ENCODE peak calls at places on chromosomes 1 and 21, in eight cellular contexts. D is adrenal gland, Q is stomach, J is GM12865, K is lower leg skin, C is cardiac muscle cell, E is PC-3, M is fibroblast of pulmonary artery. P is an unnamed sample.
A peak's percentile ranks its signal among the peaks of the same experiment; 100 is the strongest.

GRCh38 chr1:229230136-229230892 is 40.6 kb upstream of the RAB4A start:
- DNase-seq in D (peak; percentile 43), Q (no peak), J (no peak), K (peak; percentile 45), C (no peak), E (peak; percentile 69), M (no peak), P (peak; percentile 27)

GRCh38 chr1:228478912-228479665 is 8.1 kb upstream of the RNF187 start:
- DNase-seq in D (no peak), Q (no peak), J (peak; percentile 48), K (peak; percentile 80), C (peak; percentile 20), E (no peak), M (no peak), P (no peak)

GRCh38 chr1:3777078-3777547 is 4.6 kb downstream of the SMIM1 start:
- DNase-seq in D (no peak), Q (no peak), J (no peak), K (no peak), C (no peak), E (no peak), M (no peak), P (no peak)

GRCh38 chr1:225946803-225947202 is 5.8 kb upstream of the LEFTY2 start:
- DNase-seq in D (no peak), Q (no peak), J (no peak), K (no peak), C (no peak), E (no peak), M (no peak), P (no peak)

GRCh38 chr1:107750364-107750959 is 214.5 kb downstream of the VAV3 start:
- DNase-seq in D (peak; percentile 41), Q (peak; percentile 69), J (peak; percentile 70), K (peak; percentile 84), C (peak; percentile 67), E (peak; percentile 85), M (peak; percentile 55), P (peak; percentile 68)

GRCh38 chr1:16187748-16188401 is 24.6 kb downstream of the ARHGEF19 start:
- DNase-seq in D (peak; percentile 77), Q (peak; percentile 82), J (peak; percentile 65), K (peak; percentile 95), C (peak; percentile 87), E (peak; percentile 93), M (peak; percentile 79), P (peak; percentile 84)

GRCh38 chr21:16454371-16454770 is 724.6 kb downstream of the USP25 start:
- DNase-seq in D (no peak), Q (no peak), J (no peak), K (no peak), C (peak; percentile 51), E (no peak), M (peak; percentile 51), P (peak; percentile 32)

GRCh38 chr1:244760471-244760870 is 75.0 kb upstream of the COX20 start:
- DNase-seq in D (no peak), Q (no peak), J (no peak), K (no peak), C (no peak), E (no peak), M (no peak), P (no peak)

GRCh38 chr1:44239337-44239960 is 26.2 kb downstream of the DMAP1 start:
- DNase-seq in D (no peak), Q (no peak), J (no peak), K (no peak), C (peak; percentile 46), E (peak; percentile 37), M (peak; percentile 27), P (peak; percentile 40)

GRCh38 chr1:85583355-85584263 is 3.0 kb downstream of the CCN1 start:
- DNase-seq in D (no peak), Q (no peak), J (no peak), K (no peak), C (peak; percentile 63), E (peak; percentile 32), M (peak; percentile 77), P (no peak)
- H3K4me3 ChIP-seq in D (no peak overlapping the region), Q (peak overlapping the region; percentile 58), J (no peak overlapping the region), K (no peak overlapping the region), C (no peak overlapping the region), E (peak overlapping the region; percentile 97), M (peak overlapping the region; percentile 94), P (peak overlapping the region; percentile 79)

DNA sequence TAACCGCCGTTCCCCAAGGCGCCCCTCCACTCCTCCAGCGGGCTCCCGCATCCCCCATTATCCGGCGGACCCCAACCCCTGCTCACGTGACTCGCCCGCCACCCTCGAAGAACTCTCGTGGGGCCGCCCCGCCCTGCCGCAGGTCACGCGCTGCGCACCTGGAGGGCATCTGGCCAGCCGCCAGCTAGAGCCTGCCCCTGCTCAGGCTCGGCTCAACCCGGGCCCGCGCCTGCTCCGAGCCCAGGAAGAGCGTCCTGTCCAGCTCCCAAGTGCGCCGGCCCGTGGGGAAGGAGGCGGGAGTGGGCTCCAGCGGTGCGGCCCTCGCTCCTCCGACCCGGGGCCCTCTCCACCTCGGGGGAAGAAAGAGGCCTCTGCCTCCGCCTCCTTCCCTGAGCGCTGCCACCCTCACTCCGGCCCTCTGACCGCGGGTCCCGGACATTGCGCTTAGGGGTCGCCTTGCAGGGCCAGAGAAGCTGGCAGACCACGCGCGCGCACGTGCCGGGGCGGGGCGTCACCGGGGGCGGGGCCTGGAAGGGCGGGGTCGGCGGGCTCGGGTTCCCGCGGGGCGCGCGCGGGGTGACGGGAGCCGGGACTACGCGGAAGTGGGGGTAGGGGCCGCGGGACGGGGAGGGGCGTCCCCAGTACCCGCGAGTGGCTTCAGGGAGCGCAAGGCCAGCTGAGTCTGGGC is 28.4 kb downstream of the HMGN2 start:
- DNase-seq in D (peak; percentile 64), Q (peak; percentile 91), J (peak; percentile 94), K (peak; percentile 98), C (peak; percentile 85), E (peak; percentile 76), M (no peak), P (peak; percentile 81)
- TF ChIP-seq CTCF in D (no peak), Q (no peak), J (no peak), K (no peak), C (no peak), E (peak; percentile 12), M (no peak), P (no peak)

GRCh38 chr1:90727917-90728655 is 11.0 kb upstream of the BARHL2 start:
- DNase-seq in D (no peak), Q (no peak), J (no peak), K (no peak), C (no peak), E (no peak), M (no peak), P (no peak)

GRCh38 chr1:90725341-90725960 is 8.3 kb upstream of the BARHL2 start:
- DNase-seq in D (no peak), Q (no peak), J (no peak), K (no peak), C (no peak), E (peak; percentile 12), M (no peak), P (no peak)

GRCh38 chr1:90728656-90729257 is 11.7 kb upstream of the BARHL2 start:
- DNase-seq in D (no peak), Q (no peak), J (no peak), K (no peak), C (no peak), E (no peak), M (no peak), P (no peak)

GRCh38 chr1:90725961-90726715 is 9.0 kb upstream of the BARHL2 start:
- DNase-seq in D (no peak), Q (no peak), J (no peak), K (no peak), C (peak; percentile 9), E (no peak), M (no peak), P (no peak)

DNA sequence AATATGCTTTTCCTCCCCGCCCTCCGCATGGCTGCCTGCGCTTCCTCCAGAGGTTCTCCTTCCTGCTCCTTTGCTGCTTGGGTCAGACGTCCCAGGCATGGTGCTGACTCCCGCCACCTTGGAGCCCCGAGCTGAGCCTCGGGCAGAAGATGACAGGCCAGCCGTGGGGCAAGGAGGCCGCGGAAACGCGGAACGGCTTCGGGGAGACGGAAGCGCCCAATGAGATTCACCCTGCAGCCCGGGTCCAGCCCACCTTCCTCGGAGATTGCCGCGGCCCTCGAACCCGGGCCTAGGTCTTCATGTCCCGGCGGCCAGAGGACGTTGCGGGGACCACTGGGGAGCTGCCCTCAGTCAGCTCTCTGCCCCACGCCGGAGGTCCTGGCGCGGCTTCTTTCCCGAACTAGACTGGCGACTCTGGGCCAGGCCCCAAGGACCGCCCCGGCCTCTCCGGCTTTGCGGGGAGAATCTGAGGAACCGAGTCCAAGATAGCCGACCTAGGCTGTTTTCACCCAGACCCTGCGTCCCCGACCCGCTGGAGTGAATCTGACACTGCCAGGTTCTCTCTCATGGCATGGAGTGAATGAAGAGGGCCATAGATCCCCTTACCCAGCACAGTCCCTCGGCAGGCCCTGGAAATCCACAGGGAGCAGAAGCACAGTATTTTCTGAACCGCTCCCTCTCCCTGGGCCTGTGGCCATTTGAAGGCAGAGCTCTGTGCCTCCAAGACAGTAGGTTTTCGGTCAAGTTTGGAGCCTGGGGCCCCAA is 9.8 kb upstream of the BARHL2 start:
- DNase-seq in D (no peak), Q (no peak), J (no peak), K (no peak), C (no peak), E (no peak), M (no peak), P (no peak)
- H3K4me3 ChIP-seq in D (no peak overlapping the region), Q (no peak overlapping the region), J (no peak overlapping the region), K (no peak overlapping the region), C (no peak overlapping the region), E (no peak overlapping the region), M (no peak overlapping the region), P (no peak overlapping the region)

GRCh38 chr1:56416385-56416972 is 162.9 kb downstream of the PLPP3 start:
- DNase-seq in D (no peak), Q (no peak), J (no peak), K (no peak), C (peak; percentile 65), E (peak; percentile 13), M (peak; percentile 64), P (no peak)
- TF ChIP-seq CTCF in D (no peak), Q (no peak), J (no peak), K (no peak), C (peak; percentile 26), E (no peak), M (peak; percentile 28), P (no peak)

DNA sequence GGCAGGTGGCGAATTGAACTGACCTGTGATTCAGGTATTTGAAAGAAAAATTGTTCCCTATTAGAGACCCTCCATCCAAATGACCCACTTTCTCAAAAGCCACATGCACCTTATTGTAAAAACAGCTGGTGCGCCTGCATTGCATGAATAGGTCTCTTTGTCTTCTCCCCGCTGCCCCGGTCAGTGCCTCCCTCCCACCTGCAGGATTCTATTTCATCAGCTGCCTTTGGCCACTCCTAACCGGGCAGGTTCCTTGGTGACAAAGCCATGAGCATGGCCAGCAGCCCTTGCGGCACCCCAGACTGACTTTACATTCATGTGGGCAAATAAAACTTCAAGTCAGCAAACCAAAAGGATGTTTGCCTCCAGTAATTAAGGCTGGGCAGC is 6.4 kb downstream of the TMPRSS3 start:
- DNase-seq in D (no peak), Q (peak; percentile 83), J (no peak), K (no peak), C (no peak), E (peak; percentile 80), M (no peak), P (no peak)
- H3K4me3 ChIP-seq in D (no peak overlapping the region), Q (no peak overlapping the region), J (no peak overlapping the region), K (no peak overlapping the region), C (no peak overlapping the region), E (no peak overlapping the region), M (no peak overlapping the region), P (no peak overlapping the region)

DNA sequence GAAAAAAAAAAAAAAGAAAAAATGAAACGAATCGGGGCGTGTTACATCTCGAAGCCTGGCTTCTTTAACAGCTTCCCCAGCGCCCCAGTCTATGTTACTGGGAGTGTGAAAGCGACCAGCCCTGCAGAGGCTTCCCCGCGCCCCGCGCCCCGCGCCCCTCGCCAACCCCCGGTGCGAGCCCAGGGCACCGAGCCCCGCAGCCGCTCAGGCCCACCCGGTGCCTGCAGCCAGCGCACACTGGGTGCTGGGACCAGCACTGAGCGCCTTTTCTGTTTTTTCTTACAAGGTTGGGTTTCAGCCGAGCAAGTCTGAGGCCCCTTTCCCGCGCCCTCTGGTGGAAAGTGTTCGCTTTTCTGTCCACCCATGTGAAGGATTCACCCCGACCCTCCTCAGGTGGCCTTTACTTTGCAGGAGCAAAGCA is 42.1 kb upstream of the ZNF496 start:
- DNase-seq in D (peak; percentile 38), Q (peak; percentile 48), J (no peak), K (peak; percentile 88), C (peak; percentile 62), E (no peak), M (peak; percentile 49), P (peak; percentile 22)
- TF ChIP-seq CTCF in D (no peak), Q (no peak), J (no peak), K (no peak), C (peak; percentile 65), E (peak; percentile 40), M (peak; percentile 50), P (peak; percentile 45)